ENCODE peak calls at places on chromosome 20, in six cellular contexts. One of them, this sample, is unnamed.

GRCh38 chr20:32966881-32967781 is 37.1 kb downstream of the SUN5 start:
- DNase-seq in hepatocyte: no peak
- DNase-seq in PC-3: no peak
- DNase-seq in HCT116: no peak
- DNase-seq in MM.1S: no peak
- DNase-seq in OCI-LY7: no peak
- DNase-seq in this sample: no peak

GRCh38 chr20:35561268-35561667 is 19.4 kb downstream of the ERGIC3 start:
- DNase-seq in hepatocyte: peak; percentile 53
- DNase-seq in MM.1S: peak; percentile 37
- DNase-seq in OCI-LY7: peak; percentile 82
- DNase-seq in HCT116: no peak
- DNase-seq in PC-3: peak; percentile 63
- DNase-seq in this sample: peak; percentile 78

GRCh38 chr20:23074052-23074451 is 12.1 kb downstream of the CD93 start:
- DNase-seq in OCI-LY7: no peak
- DNase-seq in MM.1S: no peak
- DNase-seq in PC-3: no peak
- DNase-seq in HCT116: no peak
- DNase-seq in hepatocyte: no peak
- DNase-seq in this sample: no peak

GRCh38 chr20:43843096-43843964 is 71.3 kb upstream of the TOX2 start:
- DNase-seq in MM.1S: peak; percentile 90
- DNase-seq in OCI-LY7: no peak
- DNase-seq in PC-3: peak; percentile 96
- DNase-seq in HCT116: no peak
- DNase-seq in hepatocyte: no peak
- DNase-seq in this sample: no peak

GRCh38 chr20:33131949-33132822 is 35.8 kb upstream of the BPIFA2 start:
- DNase-seq in hepatocyte: no peak
- DNase-seq in HCT116: no peak
- DNase-seq in OCI-LY7: no peak
- DNase-seq in MM.1S: no peak
- DNase-seq in PC-3: no peak
- DNase-seq in this sample: peak; percentile 41

GRCh38 chr20:34940126-34940525 is 15.5 kb downstream of the GSS start:
- DNase-seq in PC-3: no peak
- DNase-seq in MM.1S: peak; percentile 87
- DNase-seq in HCT116: no peak
- DNase-seq in hepatocyte: no peak
- DNase-seq in OCI-LY7: no peak
- DNase-seq in this sample: no peak

GRCh38 chr20:1870792-1871550 is 24.2 kb upstream of the SIRPA start:
- DNase-seq in hepatocyte: peak; percentile 64
- DNase-seq in OCI-LY7: peak; percentile 72
- DNase-seq in HCT116: no peak
- DNase-seq in MM.1S: no peak
- DNase-seq in PC-3: no peak
- DNase-seq in this sample: no peak

GRCh38 chr20:47487175-47487917 is 14.3 kb upstream of the NCOA3 start:
- DNase-seq in HCT116: no peak
- DNase-seq in hepatocyte: no peak
- DNase-seq in OCI-LY7: peak; percentile 96
- DNase-seq in PC-3: no peak
- DNase-seq in MM.1S: peak; percentile 98
- DNase-seq in this sample: no peak

GRCh38 chr20:31822421-31823330 is 3.5 kb downstream of the MYLK2 start:
- DNase-seq in HCT116: no peak
- DNase-seq in PC-3: peak; percentile 58
- DNase-seq in OCI-LY7: peak; percentile 72
- DNase-seq in hepatocyte: peak; percentile 87
- DNase-seq in MM.1S: peak; percentile 51
- DNase-seq in this sample: peak; percentile 98

GRCh38 chr20:20371133-20371532 is 3.2 kb downstream of the INSM1 start:
- DNase-seq in PC-3: no peak
- DNase-seq in OCI-LY7: no peak
- DNase-seq in hepatocyte: no peak
- DNase-seq in HCT116: no peak
- DNase-seq in MM.1S: no peak
- DNase-seq in this sample: peak; percentile 46

GRCh38 chr20:8097307-8097706 is 34.8 kb upstream of the PLCB1 start:
- DNase-seq in hepatocyte: no peak
- DNase-seq in HCT116: no peak
- DNase-seq in MM.1S: no peak
- DNase-seq in OCI-LY7: no peak
- DNase-seq in PC-3: no peak
- DNase-seq in this sample: no peak

GRCh38 chr20:23162887-23163286 is 76.8 kb upstream of the CD93 start:
- DNase-seq in MM.1S: no peak
- DNase-seq in hepatocyte: no peak
- DNase-seq in PC-3: no peak
- DNase-seq in OCI-LY7: no peak
- DNase-seq in HCT116: no peak
- DNase-seq in this sample: no peak

GRCh38 chr20:38453941-38454340 is 18.7 kb upstream of the RALGAPB start:
- DNase-seq in MM.1S: peak; percentile 82
- DNase-seq in HCT116: no peak
- DNase-seq in OCI-LY7: peak; percentile 86
- DNase-seq in hepatocyte: no peak
- DNase-seq in PC-3: no peak
- DNase-seq in this sample: no peak

GRCh38 chr20:47379433-47380150 is 23.1 kb upstream of the ZMYND8 start:
- DNase-seq in MM.1S: no peak
- DNase-seq in hepatocyte: peak; percentile 29
- DNase-seq in HCT116: no peak
- DNase-seq in OCI-LY7: no peak
- DNase-seq in PC-3: no peak
- DNase-seq in this sample: no peak

GRCh38 chr20:36173451-36173933 is 19.0 kb downstream of the EPB41L1 start:
- DNase-seq in HCT116: no peak
- DNase-seq in MM.1S: no peak
- DNase-seq in OCI-LY7: no peak
- DNase-seq in hepatocyte: peak; percentile 78
- DNase-seq in PC-3: no peak
- DNase-seq in this sample: peak; percentile 88

GRCh38 chr20:10591956-10592521 is 81.8 kb downstream of the JAG1 start:
- DNase-seq in OCI-LY7: no peak
- DNase-seq in HCT116: no peak
- DNase-seq in hepatocyte: no peak
- DNase-seq in PC-3: peak; percentile 86
- DNase-seq in MM.1S: no peak
- DNase-seq in this sample: no peak

GRCh38 chr20:7269452-7269851 is 502.0 kb downstream of the BMP2 start:
- DNase-seq in MM.1S: no peak
- DNase-seq in PC-3: peak; percentile 59
- DNase-seq in HCT116: no peak
- DNase-seq in OCI-LY7: no peak
- DNase-seq in hepatocyte: no peak
- DNase-seq in this sample: no peak

GRCh38 chr20:32463642-32464400 is 105.7 kb downstream of the ASXL1 start:
- DNase-seq in MM.1S: no peak
- DNase-seq in PC-3: no peak
- DNase-seq in hepatocyte: peak; percentile 65
- DNase-seq in OCI-LY7: no peak
- DNase-seq in HCT116: no peak
- DNase-seq in this sample: peak; percentile 53

GRCh38 chr20:7695622-7696021 is 244.6 kb downstream of the HAO1 start:
- DNase-seq in PC-3: peak; percentile 54
- DNase-seq in OCI-LY7: no peak
- DNase-seq in MM.1S: no peak
- DNase-seq in hepatocyte: no peak
- DNase-seq in HCT116: no peak
- DNase-seq in this sample: no peak

GRCh38 chr20:36474563-36474962 is 66.8 kb upstream of the MYL9 start:
- DNase-seq in MM.1S: no peak
- DNase-seq in hepatocyte: no peak
- DNase-seq in PC-3: no peak
- DNase-seq in OCI-LY7: no peak
- DNase-seq in HCT116: no peak
- DNase-seq in this sample: no peak

GRCh38 chr20:21027569-21027968 is 78.6 kb downstream of the LINC00237 start:
- DNase-seq in hepatocyte: peak; percentile 23
- DNase-seq in OCI-LY7: no peak
- DNase-seq in MM.1S: no peak
- DNase-seq in PC-3: peak; percentile 73
- DNase-seq in HCT116: peak; percentile 54
- DNase-seq in this sample: peak; percentile 87

GRCh38 chr20:13006825-13007224 is 1.9 kb upstream of the SPTLC3 start:
- DNase-seq in OCI-LY7: no peak
- DNase-seq in PC-3: peak; percentile 95
- DNase-seq in MM.1S: no peak
- DNase-seq in HCT116: no peak
- DNase-seq in hepatocyte: no peak
- DNase-seq in this sample: no peak

GRCh38 chr20:17928633-17929311 is 39.8 kb downstream of the SNX5 start:
- DNase-seq in HCT116: no peak
- DNase-seq in PC-3: no peak
- DNase-seq in OCI-LY7: no peak
- DNase-seq in MM.1S: no peak
- DNase-seq in hepatocyte: peak; percentile 71
- DNase-seq in this sample: peak; percentile 62

GRCh38 chr20:31790401-31790800 is 28.8 kb upstream of the MYLK2 start:
- DNase-seq in hepatocyte: no peak
- DNase-seq in PC-3: no peak
- DNase-seq in MM.1S: no peak
- DNase-seq in HCT116: no peak
- DNase-seq in OCI-LY7: no peak
- DNase-seq in this sample: no peak

GRCh38 chr20:15297059-15297875 is 959.9 kb upstream of the FLRT3 start:
- DNase-seq in HCT116: no peak
- DNase-seq in PC-3: peak; percentile 91
- DNase-seq in MM.1S: no peak
- DNase-seq in OCI-LY7: no peak
- DNase-seq in hepatocyte: peak; percentile 40
- DNase-seq in this sample: no peak

GRCh38 chr20:51563597-51564332 is 21.2 kb upstream of the NFATC2 start:
- DNase-seq in MM.1S: no peak
- DNase-seq in PC-3: peak; percentile 90
- DNase-seq in HCT116: peak; percentile 51
- DNase-seq in hepatocyte: peak; percentile 87
- DNase-seq in OCI-LY7: no peak
- DNase-seq in this sample: peak; percentile 79
- TF ChIP-seq CTCF in MM.1S: no peak
- TF ChIP-seq CTCF in PC-3: no peak
- TF ChIP-seq CTCF in HCT116: peak; percentile 39
- TF ChIP-seq CTCF in hepatocyte: no peak
- TF ChIP-seq CTCF in OCI-LY7: no peak
- TF ChIP-seq CTCF in this sample: no peak

DNA sequence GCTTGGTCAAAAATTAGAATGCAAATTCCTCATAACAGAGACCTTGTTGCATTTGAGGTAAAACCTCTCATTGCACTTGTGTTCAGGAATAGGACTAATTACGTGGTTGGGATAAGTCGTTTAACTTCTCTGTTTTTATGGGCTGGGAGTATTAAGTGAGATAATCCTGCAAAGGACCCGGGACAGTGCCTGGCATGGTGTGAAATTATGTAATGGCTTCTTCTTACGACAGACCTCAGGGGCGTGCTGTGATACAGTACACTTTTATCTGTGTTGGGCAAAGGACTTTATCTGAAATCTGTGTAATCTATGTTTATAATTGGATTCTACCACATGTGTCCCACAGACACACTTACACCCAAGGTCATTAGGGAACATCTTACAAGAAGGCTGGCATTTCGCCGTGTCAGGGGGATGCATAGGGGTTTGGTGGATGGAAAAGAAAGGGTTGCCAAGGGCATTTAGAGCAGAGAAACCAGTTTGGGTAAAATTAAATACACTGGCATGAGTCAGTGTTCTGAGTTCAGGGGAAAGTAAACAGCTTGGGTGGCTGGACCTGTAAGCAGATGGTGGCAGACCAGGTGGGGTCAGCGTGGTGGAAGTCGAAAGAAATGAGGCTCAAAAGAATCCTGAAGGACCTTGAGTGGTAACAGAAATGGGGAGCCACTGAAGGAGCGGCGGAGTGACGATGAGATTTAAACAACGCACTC is 17.2 kb upstream of the RTF2 start:
- DNase-seq in PC-3: peak; percentile 68
- DNase-seq in OCI-LY7: no peak
- DNase-seq in hepatocyte: no peak
- DNase-seq in MM.1S: no peak
- DNase-seq in HCT116: no peak
- DNase-seq in this sample: no peak
- TF ChIP-seq EZH2phosphoT487 in PC-3: no peak
- TF ChIP-seq EZH2phosphoT487 in OCI-LY7: no peak
- TF ChIP-seq EZH2phosphoT487 in hepatocyte: no peak
- TF ChIP-seq EZH2phosphoT487 in MM.1S: no peak
- TF ChIP-seq EZH2phosphoT487 in HCT116: no peak
- TF ChIP-seq EZH2phosphoT487 in this sample: no peak

DNA sequence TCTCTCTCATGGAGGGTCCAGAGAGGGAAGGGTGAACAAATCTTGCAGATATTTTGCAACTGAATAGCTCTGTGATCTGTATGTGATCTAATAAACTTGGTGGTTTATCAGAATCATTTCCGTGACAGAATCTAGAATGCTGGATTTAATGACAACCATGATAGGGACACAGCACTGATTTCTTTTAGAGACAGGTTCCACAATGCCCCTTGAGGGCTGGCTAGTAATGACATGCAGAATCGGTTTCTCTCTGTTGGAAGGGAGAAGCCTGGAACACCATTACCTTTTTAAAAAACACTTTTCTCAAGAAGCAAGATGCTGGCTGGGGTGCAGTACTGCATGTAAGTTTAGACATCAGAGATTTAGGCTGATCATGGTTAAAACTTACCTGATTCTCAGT is 313.4 kb downstream of the CDH26 start:
- DNase-seq in OCI-LY7: no peak
- DNase-seq in MM.1S: no peak
- DNase-seq in hepatocyte: no peak
- DNase-seq in PC-3: peak; percentile 11
- DNase-seq in HCT116: no peak
- DNase-seq in this sample: peak; percentile 40
- TF ChIP-seq CTCF in OCI-LY7: peak; percentile 35
- TF ChIP-seq CTCF in MM.1S: peak; percentile 21
- TF ChIP-seq CTCF in hepatocyte: peak; percentile 6
- TF ChIP-seq CTCF in PC-3: no peak
- TF ChIP-seq CTCF in HCT116: no peak
- TF ChIP-seq CTCF in this sample: no peak

GRCh38 chr20:57618766-57619052 is 1.5 kb downstream of the ZBP1 start:
- DNase-seq in MM.1S: no peak
- DNase-seq in PC-3: no peak
- DNase-seq in OCI-LY7: no peak
- DNase-seq in HCT116: no peak
- DNase-seq in hepatocyte: no peak
- DNase-seq in this sample: no peak

GRCh38 chr20:57616143-57616951 is 3.9 kb downstream of the ZBP1 start:
- DNase-seq in HCT116: no peak
- DNase-seq in MM.1S: no peak
- DNase-seq in hepatocyte: no peak
- DNase-seq in PC-3: no peak
- DNase-seq in OCI-LY7: no peak
- DNase-seq in this sample: no peak

GRCh38 chr20:57619053-57619831 is 984 bp downstream of the ZBP1 start:
- DNase-seq in PC-3: no peak
- DNase-seq in HCT116: no peak
- DNase-seq in OCI-LY7: peak; percentile 87
- DNase-seq in MM.1S: peak; percentile 89
- DNase-seq in hepatocyte: no peak
- DNase-seq in this sample: no peak

GRCh38 chr20:57617079-57617795 is 3.0 kb downstream of the ZBP1 start:
- DNase-seq in hepatocyte: no peak
- DNase-seq in PC-3: no peak
- DNase-seq in MM.1S: no peak
- DNase-seq in OCI-LY7: no peak
- DNase-seq in HCT116: no peak
- DNase-seq in this sample: no peak

GRCh38 chr20:57618091-57618765 is 2.0 kb downstream of the ZBP1 start:
- DNase-seq in hepatocyte: peak; percentile 39
- DNase-seq in HCT116: peak; percentile 57
- DNase-seq in PC-3: peak; percentile 99
- DNase-seq in MM.1S: peak; percentile 78
- DNase-seq in OCI-LY7: peak; percentile 61
- DNase-seq in this sample: no peak
- TF ChIP-seq EZH2phosphoT487 in hepatocyte: no peak
- TF ChIP-seq EZH2phosphoT487 in HCT116: no peak
- TF ChIP-seq EZH2phosphoT487 in PC-3: no peak
- TF ChIP-seq EZH2phosphoT487 in MM.1S: no peak
- TF ChIP-seq EZH2phosphoT487 in OCI-LY7: no peak
- TF ChIP-seq EZH2phosphoT487 in this sample: no peak